ENCODE peak calls at places on chromosomes 5 and 9, in four cellular contexts. T is stimulated activated CD4-positive, alpha-beta T cell treated with anti-CD3 and anti-CD28 coated beads, Interleukin-2, amount 100 ng/mL, for 48 hours; R is KG1; G is Right ventricle myocardium superior. X is an unnamed sample.

GRCh38 chr5:84403773-84404172 is 19.1 kb upstream of the EDIL3 start:
- DNase-seq in T (no peak), R (no peak), G (no peak), X (no peak)

GRCh38 chr5:134371834-134372340 is 518 bp downstream of the UBE2B start:
- DNase-seq in T (peak; percentile 33), R (no peak), G (peak; percentile 70), X (peak; percentile 50)

GRCh38 chr5:78718185-78718584 is 69.6 kb upstream of the LHFPL2 start:
- DNase-seq in T (no peak), R (no peak), G (no peak), X (no peak)

GRCh38 chr5:103234239-103234975 is 24.2 kb upstream of the MACIR start:
- DNase-seq in T (no peak), R (no peak), G (no peak), X (no peak)

GRCh38 chr5:10229306-10230048 is 20.2 kb downstream of the ATPSCKMT start:
- DNase-seq in T (no peak), R (no peak), G (no peak), X (no peak)

GRCh38 chr5:125409101-125409495 is 662.7 kb upstream of the ZNF608 start:
- DNase-seq in T (no peak), R (no peak), G (no peak), X (no peak)

GRCh38 chr9:98806394-98807069 is 938 bp upstream of the GALNT12 start:
- DNase-seq in T (no peak), R (no peak), G (no peak), X (peak; percentile 41)

GRCh38 chr9:128098936-128099931 is 28.3 kb downstream of the PTGES2 start:
- DNase-seq in T (no peak), R (no peak), G (peak; percentile 45), X (no peak)

GRCh38 chr9:136726631-136727191 is 14.3 kb downstream of the DIPK1B start:
- DNase-seq in T (no peak), R (peak; percentile 24), G (no peak), X (peak; percentile 87)

GRCh38 chr9:4679268-4680177 is at the start of gene CDC37L1:
- DNase-seq in T (peak; percentile 100), R (peak; percentile 87), G (peak; percentile 99), X (peak; percentile 97)

GRCh38 chr9:2741441-2742158 is 24.3 kb downstream of the KCNV2 start:
- DNase-seq in T (no peak), R (no peak), G (no peak), X (no peak)

GRCh38 chr9:30673132-30673531 is 1711.3 kb upstream of the ACO1 start:
- DNase-seq in T (no peak), R (no peak), G (no peak), X (no peak)

GRCh38 chr5:53110156-53110555 is 599 bp upstream of the MOCS2 start:
- DNase-seq in T (no peak), R (no peak), G (peak; percentile 37), X (peak; percentile 12)

GRCh38 chr5:119315516-119315949 is 40.3 kb upstream of the TNFAIP8 start:
- DNase-seq in T (no peak), R (no peak), G (no peak), X (peak; percentile 82)